ENCODE peak calls at places on chromosomes 7 and 10, in eight cellular contexts. L is GM13976; A is CD4-positive, alpha-beta memory T cell; C is AG08395; Q is C1 segment of cervical spinal cord; G is bronchial epithelial cell; M is WTC11; E is endodermal cell. I is an unnamed sample.

GRCh38 chr10:45404770-45405120 is 30.7 kb downstream of the ALOX5 start:
- DNase-seq in L (no peak), A (no peak), C (no peak), Q (no peak), G (no peak), M (no peak), E (no peak), I (no peak)

GRCh38 chr7:2903686-2904162 is 59.6 kb upstream of the GNA12 start:
- DNase-seq in L (no peak), A (no peak), C (no peak), Q (no peak), G (no peak), M (no peak), E (no peak), I (peak)

GRCh38 chr10:91880310-91880709 is 29.0 kb downstream of the FGFBP3 start:
- DNase-seq in L (no peak), A (no peak), C (peak), Q (no peak), G (peak), M (no peak), E (peak), I (peak)

GRCh38 chr7:5423272-5423843 is at the start of gene TNRC18:
- DNase-seq in L (peak), A (no peak), C (no peak), Q (no peak), G (no peak), M (peak), E (no peak), I (peak)

GRCh38 chr7:38211940-38212339 is 33.9 kb downstream of the STARD3NL start:
- DNase-seq in L (no peak), A (no peak), C (peak), Q (no peak), G (no peak), M (no peak), E (no peak), I (no peak)

GRCh38 chr10:59991661-59992060 is 85.3 kb upstream of the CCDC6 start:
- DNase-seq in L (peak), A (no peak), C (no peak), Q (no peak), G (peak), M (peak), E (no peak), I (peak)

GRCh38 chr10:103666109-103666508 is 172.6 kb downstream of the NEURL1 start:
- DNase-seq in L (no peak), A (no peak), C (peak), Q (no peak), G (peak), M (peak), E (peak), I (peak)

GRCh38 chr10:44578271-44578670 is 193.4 kb upstream of the CXCL12 start:
- DNase-seq in L (no peak), A (no peak), C (no peak), Q (no peak), G (no peak), M (no peak), E (no peak), I (no peak)

GRCh38 chr10:124403548-124403947 is 15.2 kb downstream of the OAT start:
- DNase-seq in L (peak), A (peak), C (peak), Q (no peak), G (peak), M (peak), E (peak), I (peak)

GRCh38 chr7:39880556-39880955 is 69.5 kb upstream of the CDK13 start:
- DNase-seq in L (no peak), A (no peak), C (peak), Q (no peak), G (peak), M (no peak), E (no peak), I (no peak)

I was measured in H7.